ENCODE peak calls at places on chromosomes 11 and 22, in seven cellular contexts. H is upper lobe of right lung, Q is heart left ventricle, F is heart right ventricle, I is body of pancreas, D is thoracic aorta, L is left ventricle myocardium inferior. E is an unnamed sample.
A peak's percentile ranks its signal among the peaks of the same experiment; 100 is the strongest.

GRCh38 chr11:95790933-95791247 is 592 bp downstream of the CEP57 start:
- DNase-seq in H (peak; percentile 89), Q (peak; percentile 67), F (peak; percentile 55), I (peak; percentile 76), D (peak; percentile 30), L (peak; percentile 43), E (peak; percentile 64)

GRCh38 chr22:17578129-17578754 is 14.9 kb downstream of the SLC25A18 start:
- DNase-seq in H (peak; percentile 78), Q (peak; percentile 70), F (peak; percentile 50), I (peak; percentile 85), D (no peak), L (peak; percentile 59), E (peak; percentile 74)

GRCh38 chr11:80844110-80844509 is 1403.3 kb upstream of the TENM4 start:
- DNase-seq in H (no peak), Q (no peak), F (no peak), I (no peak), D (no peak), L (no peak), E (no peak)

GRCh38 chr11:22426915-22427314 is 88.7 kb downstream of the SLC17A6 start:
- DNase-seq in H (no peak), Q (no peak), F (no peak), I (no peak), D (no peak), L (no peak), E (no peak)

GRCh38 chr11:134584706-134585445 is 172.8 kb upstream of the B3GAT1 start:
- DNase-seq in H (peak; percentile 65), Q (peak; percentile 49), F (peak; percentile 34), I (no peak), D (no peak), L (no peak), E (no peak)

GRCh38 chr11:111185259-111185658 is 60.3 kb upstream of the POU2AF2 start:
- DNase-seq in H (no peak), Q (no peak), F (no peak), I (no peak), D (no peak), L (no peak), E (no peak)

GRCh38 chr22:37848587-37849088 is 581 bp upstream of the EIF3L start:
- DNase-seq in H (no peak), Q (no peak), F (no peak), I (no peak), D (no peak), L (no peak), E (no peak)

GRCh38 chr11:15660496-15660895 is 545.8 kb downstream of the INSC start:
- DNase-seq in H (no peak), Q (no peak), F (no peak), I (no peak), D (no peak), L (no peak), E (no peak)

GRCh38 chr11:130709531-130709930 is 206.7 kb downstream of the SNX19 start:
- DNase-seq in H (no peak), Q (no peak), F (no peak), I (no peak), D (no peak), L (no peak), E (no peak)
- H3K4me1 ChIP-seq in H (peaks cover 3% of the 10 kb centered on the region), Q (no peaks in the 10 kb centered on the region), F (peaks cover 4% of the 10 kb centered on the region), I (no peaks in the 10 kb centered on the region), D (no peaks in the 10 kb centered on the region), L (no peaks in the 10 kb centered on the region), E (no peaks in the 10 kb centered on the region)

DNA sequence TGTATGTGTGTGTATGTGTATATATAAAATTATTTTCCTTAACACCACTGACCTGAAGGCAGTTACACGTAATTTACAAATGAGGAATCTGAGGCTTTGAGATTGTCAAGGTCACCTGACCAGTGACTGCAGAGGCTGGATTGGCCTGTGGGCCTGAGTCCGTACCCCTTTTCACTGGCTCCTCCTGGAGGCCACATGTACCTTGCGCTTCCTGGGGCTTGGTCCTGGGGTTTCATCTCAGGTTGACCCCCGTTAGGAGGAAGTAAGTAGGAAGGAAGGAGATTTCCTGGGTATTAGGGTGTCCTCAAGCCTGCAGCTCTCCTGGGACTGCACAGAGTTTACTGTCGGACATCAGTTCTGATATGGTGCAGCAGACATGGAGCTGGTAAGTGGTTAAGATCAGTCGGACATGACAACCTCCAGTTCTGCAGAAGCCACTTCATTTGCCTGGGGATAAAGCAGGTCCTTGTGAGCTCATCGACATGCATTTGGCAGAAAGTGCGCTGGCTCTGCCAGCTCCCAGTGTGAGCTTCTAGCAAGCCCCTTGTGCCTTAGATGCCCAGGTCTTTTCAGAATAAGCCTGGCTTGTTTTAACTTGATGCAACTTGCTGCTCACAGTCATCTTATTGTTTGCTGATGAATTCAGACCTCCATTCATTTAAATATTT is 36.6 kb downstream of the ST3GAL4 start:
- DNase-seq in H (peak; percentile 36), Q (peak; percentile 74), F (peak; percentile 56), I (no peak), D (no peak), L (no peak), E (no peak)
- TF ChIP-seq CTCF in H (no peak), Q (peak; percentile 24), F (peak; percentile 42), I (no peak), D (no peak), L (peak; percentile 47), E (no peak)

DNA sequence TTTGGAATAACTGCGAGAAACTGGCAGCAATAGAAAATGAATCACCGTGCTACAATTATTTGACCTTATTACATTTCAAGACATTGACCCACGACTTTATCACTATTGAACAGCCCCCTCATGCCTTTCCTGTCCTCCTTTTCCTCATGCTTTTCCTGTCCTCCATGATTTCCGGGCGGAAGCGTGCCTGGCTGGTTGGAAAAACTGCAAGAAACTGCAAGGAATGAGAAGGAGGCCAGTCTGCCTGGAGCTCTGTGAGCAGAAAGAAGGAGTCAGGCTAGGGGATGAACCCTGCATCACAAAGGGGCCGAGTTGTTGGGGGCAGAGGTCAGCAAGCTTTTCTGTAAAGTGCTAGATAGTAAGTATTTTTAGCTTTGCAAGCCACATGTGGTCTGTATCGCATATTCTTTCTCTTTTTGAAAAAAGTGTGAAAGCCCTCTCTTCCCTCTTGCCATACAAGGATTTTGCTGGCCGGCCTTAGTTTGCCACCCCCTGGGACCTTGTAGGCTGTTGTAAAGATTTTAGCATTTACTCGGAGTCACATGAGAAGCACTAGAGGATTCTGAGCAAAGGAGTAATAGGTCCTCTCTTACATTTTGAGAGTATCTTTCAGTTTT is 37.0 kb upstream of the SWAP70 start:
- DNase-seq in H (no peak), Q (peak; percentile 26), F (peak; percentile 41), I (no peak), D (no peak), L (no peak), E (no peak)
- H3K4me1 ChIP-seq in H (no peaks in the 10 kb centered on the region), Q (peaks cover 17% of the 10 kb centered on the region), F (peaks cover 25% of the 10 kb centered on the region), I (no peaks in the 10 kb centered on the region), D (no peaks in the 10 kb centered on the region), L (peaks cover 30% of the 10 kb centered on the region), E (no peaks in the 10 kb centered on the region)

DNA sequence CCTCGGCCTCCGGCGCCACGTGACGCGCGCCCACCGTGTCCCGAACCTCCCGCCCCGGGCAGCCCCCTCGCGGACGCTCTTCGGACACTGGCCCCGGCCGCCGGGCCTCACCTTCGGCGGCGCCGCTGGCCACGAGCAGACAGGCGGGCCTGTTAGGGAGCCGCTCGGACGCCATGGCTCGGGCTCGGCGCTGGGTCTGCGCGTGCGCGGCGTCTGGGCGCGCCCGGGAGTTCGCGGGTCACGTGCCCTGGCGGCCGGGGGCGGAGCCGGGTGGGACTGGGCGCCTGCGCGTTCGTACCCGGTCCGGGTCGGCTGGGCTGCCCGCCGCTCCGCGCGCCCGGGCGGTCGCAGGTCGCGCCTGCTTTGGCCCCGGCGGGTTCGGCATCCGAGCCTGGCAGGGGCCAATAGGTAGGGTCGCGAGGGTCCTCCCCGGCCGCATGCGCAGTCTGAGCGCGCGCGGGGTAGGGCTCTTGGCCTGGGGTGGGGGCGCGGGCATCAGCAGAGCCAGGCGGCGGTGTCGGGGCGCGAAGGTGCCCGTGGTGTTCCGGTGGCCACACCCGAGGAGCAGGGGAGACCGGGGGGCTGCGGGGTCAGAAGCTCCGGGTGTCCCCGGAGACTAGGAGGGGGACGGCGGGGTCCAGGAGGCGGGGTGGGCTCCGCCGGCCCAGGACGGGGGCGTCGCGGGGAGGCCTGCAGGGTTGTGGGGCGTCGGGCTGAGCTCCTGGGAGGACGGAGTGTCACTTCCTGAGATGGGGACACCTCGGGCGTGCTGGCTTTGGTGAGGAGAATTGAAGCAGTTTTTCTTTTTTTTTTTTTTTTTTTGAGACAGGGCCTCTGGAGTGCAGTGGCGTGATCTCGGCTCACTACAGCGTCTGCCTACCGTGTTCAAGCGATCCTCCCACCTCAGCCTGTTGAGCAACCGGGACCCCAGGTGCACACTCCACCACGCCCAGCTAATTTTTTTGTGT is at the start of gene GATD1:
- DNase-seq in H (peak; percentile 97), Q (peak; percentile 95), F (peak; percentile 90), I (peak; percentile 94), D (no peak), L (peak; percentile 93), E (peak; percentile 86)
- TF ChIP-seq CTCF in H (no peak), Q (no peak), F (peak; percentile 7), I (no peak), D (no peak), L (no peak), E (peak; percentile 28)

GRCh38 chr22:21739828-21740377 is 4.3 kb upstream of the YPEL1 start:
- DNase-seq in H (no peak), Q (no peak), F (no peak), I (no peak), D (no peak), L (no peak), E (no peak)
- H3K4me1 ChIP-seq in H (peaks cover 6% of the 10 kb centered on the region), Q (peaks cover 4% of the 10 kb centered on the region), F (peaks cover 5% of the 10 kb centered on the region), I (peaks cover 6% of the 10 kb centered on the region), D (peaks cover under 1% of the 10 kb centered on the region), L (peaks cover 11% of the 10 kb centered on the region), E (peaks cover under 1% of the 10 kb centered on the region)

GRCh38 chr11:33618956-33619355 is 81.7 kb downstream of the C11orf91 start:
- DNase-seq in H (no peak), Q (no peak), F (no peak), I (no peak), D (no peak), L (no peak), E (no peak)
- TF ChIP-seq CTCF in H (no peak), Q (no peak), F (no peak), I (no peak), D (no peak), L (no peak), E (no peak)

GRCh38 chr11:123063396-123064267 is 1.7 kb upstream of the HSPA8 start:
- DNase-seq in H (no peak), Q (peak; percentile 54), F (peak; percentile 50), I (peak; percentile 57), D (no peak), L (no peak), E (peak; percentile 25)

GRCh38 chr11:123060265-123061000 is 1.5 kb downstream of the HSPA8 start:
- DNase-seq in H (no peak), Q (no peak), F (no peak), I (no peak), D (no peak), L (no peak), E (no peak)

GRCh38 chr11:123062892-123063395 is 1.0 kb upstream of the HSPA8 start:
- DNase-seq in H (no peak), Q (no peak), F (no peak), I (no peak), D (no peak), L (no peak), E (no peak)

GRCh38 chr11:123062158-123062891 is 389 bp upstream of the HSPA8 start:
- DNase-seq in H (peak; percentile 100), Q (peak; percentile 100), F (peak; percentile 99), I (peak; percentile 99), D (peak; percentile 97), L (peak; percentile 99), E (peak; percentile 99)

GRCh38 chr11:123061403-123062157 is at the start of gene HSPA8:
- DNase-seq in H (peak; percentile 87), Q (peak; percentile 80), F (peak; percentile 68), I (peak; percentile 73), D (peak; percentile 40), L (peak; percentile 64), E (peak; percentile 60)
- H3K4me1 ChIP-seq in H (peaks cover 48% of the 10 kb centered on the region), Q (peaks cover 62% of the 10 kb centered on the region), F (peaks cover 68% of the 10 kb centered on the region), I (peaks cover 61% of the 10 kb centered on the region), D (peaks cover 36% of the 10 kb centered on the region), L (peaks cover 87% of the 10 kb centered on the region), E (peaks cover 18% of the 10 kb centered on the region)

E was measured in prostate gland.